ENCODE peak calls at places on chromosomes 4 and X, in four cellular contexts. K, V, H and B are unnamed samples.

GRCh38 chr4:186204611-186205144 is 13.3 kb downstream of the CYP4V2 start:
- DNase-seq in K (no peak), V (no peak), H (no peak), B (no peak)

GRCh38 chrX:78455901-78456300 is 128.5 kb upstream of the CYSLTR1 start:
- DNase-seq in K (no peak), V (no peak), H (no peak), B (no peak)

GRCh38 chr4:109821186-109821585 is 5.6 kb downstream of the GAR1 start:
- DNase-seq in K (no peak), V (no peak), H (no peak), B (no peak)

GRCh38 chrX:10450229-10450958 is 170.0 kb downstream of the MID1 start:
- DNase-seq in K (no peak), V (no peak), H (no peak), B (no peak)

GRCh38 chrX:40945366-40945713 is 139.9 kb upstream of the USP9X start:
- DNase-seq in K (peak), V (no peak), H (peak), B (no peak)

GRCh38 chr4:178612725-178613124 is 1170.5 kb upstream of the AGA start:
- DNase-seq in K (no peak), V (no peak), H (no peak), B (no peak)

GRCh38 chrX:30690330-30690729 is 37.1 kb downstream of the GK start:
- DNase-seq in K (no peak), V (no peak), H (no peak), B (no peak)

GRCh38 chrX:17687648-17688047 is 49.6 kb upstream of the SCML1 start:
- DNase-seq in K (no peak), V (no peak), H (no peak), B (no peak)

GRCh38 chrX:110145854-110146253 is 142.9 kb downstream of the TMEM164 start:
- DNase-seq in K (no peak), V (no peak), H (peak), B (no peak)

GRCh38 chrX:13194291-13195103 is 125.4 kb downstream of the ATXN3L start:
- DNase-seq in K (no peak), V (no peak), H (no peak), B (no peak)

DNA sequence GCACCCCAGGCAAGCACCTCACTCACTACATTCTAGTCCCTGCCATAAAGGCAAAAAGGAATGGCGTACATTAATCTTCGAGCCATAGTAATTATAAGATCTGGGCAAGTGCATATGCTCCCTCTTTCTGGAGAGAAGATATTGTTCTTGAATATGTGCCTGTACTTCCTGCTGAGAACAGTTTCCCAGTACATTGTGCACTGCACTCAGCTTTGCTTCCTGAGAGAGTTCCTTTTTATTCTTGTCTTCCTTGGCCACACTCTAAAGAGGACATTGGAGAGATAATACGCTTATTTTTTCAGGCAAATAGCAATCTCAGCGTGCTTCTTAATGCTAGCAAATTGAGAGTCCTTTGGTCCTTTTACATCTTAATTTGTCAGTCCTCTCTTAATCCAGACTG is 909.0 kb upstream of the PCDH10 start:
- DNase-seq in K (no peak), V (no peak), H (no peak), B (no peak)
- TF ChIP-seq HDAC6 in K (no peak), V (no peak), H (no peak), B (no peak)

DNA sequence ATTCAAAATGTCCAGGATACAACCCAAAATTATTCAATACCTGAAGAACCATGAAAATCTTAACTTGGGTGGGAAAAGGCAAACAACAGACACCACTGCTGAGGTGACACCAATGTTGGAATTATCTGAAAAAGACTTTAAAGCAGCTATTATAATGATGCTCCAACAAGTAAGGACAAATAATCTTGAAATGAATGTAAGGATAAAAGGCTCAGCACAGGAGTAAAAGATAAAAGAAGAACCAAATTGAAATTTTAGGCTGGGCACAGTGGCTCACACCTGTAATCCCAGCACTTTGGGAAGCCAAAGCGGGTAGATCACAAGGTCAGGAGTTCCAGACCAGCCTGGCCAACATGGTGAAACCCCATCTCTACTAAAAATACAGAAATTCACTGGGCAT is 4.0 kb upstream of the SLC9A7 start:
- DNase-seq in K (no peak), V (no peak), H (no peak), B (no peak)
- TF ChIP-seq KDM1A in K (no peak), V (no peak), H (no peak), B (no peak)

GRCh38 chr4:102687373-102687981 is 73.3 kb downstream of the MANBA start:
- DNase-seq in K (peak), V (no peak), H (no peak), B (no peak)
- TF ChIP-seq HDAC6 in K (no peak), V (no peak), H (no peak), B (no peak)

DNA sequence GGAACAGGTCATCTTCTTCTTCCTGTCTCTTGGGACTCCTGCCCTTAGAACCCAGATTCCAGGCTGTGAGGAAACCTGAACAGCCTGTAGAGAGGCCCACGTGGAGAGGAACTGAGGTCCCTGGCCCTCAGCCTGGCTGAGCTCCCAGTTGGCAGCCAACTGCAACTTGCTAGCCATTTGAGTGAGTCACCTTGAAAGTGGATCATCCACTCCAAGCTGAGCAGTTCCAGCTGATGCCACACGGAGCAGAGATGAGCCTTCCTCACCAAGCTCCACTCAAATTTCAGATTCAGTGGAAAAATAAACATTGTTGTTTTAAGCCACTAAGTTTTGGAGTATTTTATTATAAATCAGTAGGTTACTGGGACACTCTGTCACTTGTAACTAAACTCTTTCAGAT is 392.5 kb downstream of the BCOR start:
- DNase-seq in K (no peak), V (no peak), H (no peak), B (no peak)
- TF ChIP-seq KDM1A in K (no peak), V (no peak), H (no peak), B (no peak)

GRCh38 chr4:131450572-131451209 is 1698.4 kb upstream of the PCDH10 start:
- DNase-seq in K (no peak), V (no peak), H (no peak), B (no peak)

DNA sequence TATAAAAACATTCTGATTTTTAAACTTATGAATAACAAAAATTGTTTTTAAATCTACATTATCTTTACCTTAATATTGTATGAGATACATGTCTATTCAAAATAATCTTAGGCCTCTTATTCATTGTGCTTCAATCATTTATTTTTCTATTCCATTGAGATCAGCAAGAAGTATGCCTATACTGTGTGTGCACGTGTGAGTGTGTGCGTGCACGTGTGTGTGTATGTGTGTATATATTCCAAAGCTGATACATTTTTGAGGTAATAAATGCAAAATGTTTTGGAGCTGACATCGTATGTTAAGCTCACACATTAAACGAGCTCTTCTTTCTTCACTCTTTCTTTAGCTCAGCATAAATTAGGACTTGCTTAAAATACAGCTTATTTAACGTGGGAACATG is 1701.2 kb upstream of the PCDH10 start:
- DNase-seq in K (no peak), V (no peak), H (no peak), B (no peak)
- TF ChIP-seq HDAC6 in K (no peak), V (no peak), H (no peak), B (no peak)

DNA sequence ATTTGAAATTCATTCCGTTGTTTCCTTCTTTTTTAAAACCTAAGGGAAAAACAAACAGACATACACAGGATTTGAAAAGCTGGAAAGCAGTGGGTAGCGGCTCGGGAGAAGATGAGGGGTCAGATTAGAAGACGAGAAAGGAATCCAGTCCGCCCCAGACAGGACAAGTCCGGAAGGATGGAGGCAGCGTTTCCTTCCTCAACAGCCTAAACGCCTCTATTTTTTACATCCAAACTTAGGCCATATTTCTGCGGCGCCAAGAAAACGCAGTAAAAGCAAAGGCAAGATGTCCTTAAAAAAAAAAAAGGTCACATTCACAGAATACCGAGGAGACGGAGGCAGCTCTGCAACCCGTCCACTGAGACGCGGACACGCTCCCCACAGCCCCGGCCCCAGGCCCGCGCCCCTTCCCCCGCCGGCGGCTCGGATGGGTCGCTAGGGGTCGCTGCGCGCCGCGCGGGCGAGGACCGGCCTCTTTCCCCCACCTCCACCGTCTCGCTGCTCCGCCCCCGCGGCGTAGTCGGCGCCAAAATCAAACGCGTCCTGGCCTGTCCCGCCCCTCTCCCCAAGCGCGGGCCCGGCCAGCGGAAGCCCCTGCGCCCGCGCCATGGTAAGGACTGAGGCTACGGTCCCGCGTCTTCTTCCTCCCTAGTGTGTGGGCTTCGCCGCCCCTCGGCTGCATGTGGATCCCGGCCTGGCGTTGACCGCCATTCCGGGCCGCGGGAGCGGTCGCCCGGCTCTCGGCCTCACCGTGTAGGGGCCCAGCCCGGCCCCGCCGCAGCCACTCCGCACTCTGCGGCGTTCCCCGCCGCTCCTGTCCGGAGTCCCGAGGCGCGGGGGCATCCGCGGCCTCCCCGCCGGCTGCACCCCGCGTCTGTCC is at the start of gene MND1:
- DNase-seq in K (no peak), V (peak), H (peak), B (peak)
- TF ChIP-seq KDM1A in K (no peak), V (peak), H (no peak), B (no peak)